ENCODE peak calls at places on chromosomes 3 and 15, in five cellular contexts. I, V, R, E and Y are unnamed samples.

GRCh38 chr3:132064114-132064513 is 29.3 kb upstream of the CPNE4 start:
- DNase-seq in I (no peak), E (no peak), R (no peak), V (no peak), Y (no peak)

GRCh38 chr15:57691082-57691481 is 15.4 kb upstream of the POLR2M start:
- DNase-seq in R (no peak), I (no peak), E (no peak), V (no peak), Y (no peak)

GRCh38 chr3:11136871-11137626 is 17.2 kb upstream of the HRH1 start:
- DNase-seq in V (peak), R (peak), I (peak), E (no peak), Y (peak)

GRCh38 chr15:46126581-46126980 is 491.8 kb downstream of the SQOR start:
- DNase-seq in V (no peak), R (no peak), E (no peak), I (no peak), Y (peak)

GRCh38 chr3:128367221-128367620 is 99.5 kb downstream of the DNAJB8 start:
- DNase-seq in V (no peak), R (no peak), I (no peak), E (no peak), Y (no peak)

GRCh38 chr15:73897441-73898261 is 24.3 kb downstream of the TBC1D21 start:
- DNase-seq in V (peak), I (peak), E (peak), R (peak), Y (peak)

GRCh38 chr3:120129041-120129440 is 34.8 kb upstream of the GSK3B start:
- DNase-seq in E (no peak), I (no peak), R (no peak), V (no peak), Y (no peak)

GRCh38 chr3:63940389-63940757 is 28.2 kb upstream of the SCAANT1 start:
- DNase-seq in R (peak), I (peak), E (no peak), V (no peak), Y (peak)

GRCh38 chr3:35639251-35640185 is at the start of gene ARPP21:
- DNase-seq in I (no peak), V (peak), R (peak), E (no peak), Y (no peak)

GRCh38 chr15:38195191-38195901 is 57.3 kb upstream of the SPRED1 start:
- DNase-seq in E (no peak), V (no peak), I (no peak), R (no peak), Y (no peak)

GRCh38 chr3:3023106-3023505 is 87.1 kb downstream of the IL5RA start:
- DNase-seq in R (no peak), V (peak), E (no peak), I (no peak), Y (no peak)

GRCh38 chr15:93942140-93942808 is 289.1 kb upstream of the MCTP2 start:
- DNase-seq in V (no peak), E (no peak), R (no peak), I (no peak), Y (peak)

GRCh38 chr15:86916671-86917450 is 837.2 kb downstream of the AGBL1 start:
- DNase-seq in R (no peak), V (no peak), E (no peak), I (no peak), Y (no peak)

GRCh38 chr3:188211476-188211875 is 57.5 kb downstream of the LPP start:
- DNase-seq in E (no peak), V (no peak), R (no peak), I (no peak), Y (no peak)

GRCh38 chr15:80615783-80616391 is 79.2 kb upstream of the ABHD17C start:
- DNase-seq in V (peak), E (peak), R (peak), I (peak), Y (peak)

GRCh38 chr3:8872291-8872690 is 91.0 kb downstream of the RAD18 start:
- DNase-seq in I (no peak), V (no peak), R (no peak), E (no peak), Y (no peak)

GRCh38 chr15:66670198-66670597 is 31.8 kb upstream of the SMAD6 start:
- DNase-seq in E (no peak), V (no peak), I (no peak), R (no peak), Y (no peak)

GRCh38 chr15:89116404-89116803 is 28.1 kb downstream of the ABHD2 start:
- DNase-seq in R (no peak), V (no peak), E (no peak), I (no peak), Y (no peak)

GRCh38 chr3:32147509-32147908 is 41.1 kb downstream of the GPD1L start:
- DNase-seq in V (no peak), E (no peak), R (no peak), I (no peak), Y (peak)

GRCh38 chr15:83602021-83602420 is 51.9 kb upstream of the ADAMTSL3 start:
- DNase-seq in I (no peak), R (no peak), E (no peak), V (no peak), Y (no peak)

GRCh38 chr3:190048831-190049541 is 71.7 kb downstream of the P3H2 start:
- DNase-seq in I (peak), E (no peak), V (peak), R (peak), Y (no peak)

GRCh38 chr15:52558196-52558595 is 10.6 kb downstream of the ARPP19 start:
- DNase-seq in I (peak), V (no peak), R (peak), E (no peak), Y (peak)

GRCh38 chr3:66673305-66673704 is 172.5 kb upstream of the LRIG1 start:
- DNase-seq in R (no peak), I (no peak), E (no peak), V (no peak), Y (no peak)

GRCh38 chr15:64938192-64938591 is 26.5 kb downstream of the ANKDD1A start:
- DNase-seq in R (peak), V (no peak), I (peak), E (no peak), Y (no peak)

GRCh38 chr15:72599855-72600464 is 54.5 kb upstream of the GOLGA6B start:
- DNase-seq in V (peak), E (no peak), R (peak), I (peak), Y (peak)

GRCh38 chr3:57144952-57145351 is 20.2 kb downstream of the IL17RD start:
- DNase-seq in E (no peak), I (no peak), R (no peak), V (no peak), Y (no peak)

GRCh38 chr3:16148783-16149182 is 25.7 kb upstream of the GALNT15 start:
- DNase-seq in R (peak), V (peak), E (peak), I (peak), Y (peak)

GRCh38 chr3:61666032-61666431 is 104.7 kb downstream of the PTPRG start:
- DNase-seq in E (no peak), I (no peak), V (no peak), R (no peak), Y (peak)

GRCh38 chr3:148309390-148310035 is 388.2 kb upstream of the AGTR1 start:
- DNase-seq in I (peak), E (no peak), V (peak), R (peak), Y (peak)

GRCh38 chr3:52093751-52094525 is 37.6 kb upstream of the DUSP7 start:
- DNase-seq in I (peak), R (peak), E (peak), V (no peak), Y (no peak)

GRCh38 chr3:71062037-71062919 is 521.2 kb downstream of the FOXP1 start:
- DNase-seq in I (peak), R (peak), V (no peak), E (no peak), Y (peak)

GRCh38 chr3:160986060-160986459 is 119.1 kb downstream of the B3GALNT1 start:
- DNase-seq in I (no peak), E (no peak), V (no peak), R (no peak), Y (no peak)

GRCh38 chr15:58513008-58513407 is 81.2 kb downstream of the LIPC start:
- DNase-seq in R (no peak), E (no peak), V (no peak), I (no peak), Y (no peak)

GRCh38 chr3:127005864-127006500 is 23.1 kb downstream of the PLXNA1 start:
- DNase-seq in V (no peak), E (no peak), I (peak), R (peak), Y (peak)

GRCh38 chr3:139117136-139117675 is 72.5 kb upstream of the PRR23C start:
- DNase-seq in V (no peak), R (peak), I (peak), E (no peak), Y (peak)

GRCh38 chr3:42601898-42602581 is 1.6 kb downstream of the NKTR start:
- DNase-seq in I (peak), E (no peak), V (no peak), R (no peak), Y (no peak)

GRCh38 chr3:38555926-38556325 is 59.8 kb downstream of the EXOG start:
- DNase-seq in I (no peak), R (no peak), V (no peak), E (no peak), Y (no peak)

GRCh38 chr3:31760654-31761053 is 220.4 kb downstream of the OSBPL10 start:
- DNase-seq in I (no peak), E (no peak), R (no peak), V (no peak), Y (no peak)

GRCh38 chr15:63597033-63597790 is at the start of gene FBXL22:
- DNase-seq in V (no peak), E (peak), R (no peak), I (peak), Y (peak)

GRCh38 chr15:63597821-63598220 is 634 bp downstream of the FBXL22 start:
- DNase-seq in I (no peak), E (no peak), R (no peak), V (no peak), Y (no peak)

GRCh38 chr15:63599401-63600000 is 2.3 kb downstream of the FBXL22 start:
- DNase-seq in V (peak), E (peak), I (peak), R (peak), Y (peak)

GRCh38 chr15:63600001-63600645 is 2.9 kb downstream of the FBXL22 start:
- DNase-seq in E (no peak), I (peak), V (peak), R (peak), Y (peak)

DNA sequence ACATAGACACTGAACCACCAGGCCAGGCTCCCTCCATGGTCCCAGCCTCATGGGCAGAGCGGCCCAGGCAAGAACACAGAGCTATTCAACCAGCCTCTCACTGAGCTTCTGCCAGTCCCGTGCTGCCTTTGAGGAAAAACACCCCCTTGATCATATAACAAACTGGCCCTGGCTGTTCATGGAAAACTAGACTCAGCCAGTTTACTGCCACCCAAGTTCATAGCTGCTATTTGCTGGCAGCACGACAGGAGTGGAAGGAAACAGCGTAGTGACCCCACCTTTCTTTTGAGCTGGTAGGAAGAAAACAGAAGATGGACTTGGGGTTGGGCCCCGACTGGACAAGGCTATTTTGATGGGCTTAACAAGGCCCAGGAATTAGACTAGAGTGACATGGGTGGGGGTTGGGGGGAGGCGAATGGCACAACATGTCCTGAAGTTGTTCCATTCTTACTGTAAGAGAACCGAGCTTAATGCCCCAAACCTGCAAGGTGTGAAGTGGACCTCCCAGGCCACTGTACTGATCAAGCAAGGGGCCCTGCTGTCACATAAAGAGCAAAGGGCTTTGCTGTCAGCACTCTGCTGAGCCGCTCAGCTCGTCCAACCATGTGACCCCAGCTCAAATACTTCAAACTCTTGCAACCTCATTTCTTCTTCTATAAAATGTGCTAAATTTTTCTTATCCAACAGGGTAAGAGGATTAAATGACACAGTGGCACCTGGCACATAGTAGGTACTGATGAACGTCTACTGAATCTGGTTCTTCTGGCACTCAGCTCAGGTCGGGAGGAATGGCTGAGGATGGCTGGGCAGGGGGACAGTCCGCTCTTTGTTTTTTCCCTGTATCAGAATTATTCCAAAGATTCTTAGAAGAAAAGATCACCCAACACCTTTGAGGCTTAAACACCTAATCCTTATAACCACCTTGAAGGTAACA is 1.5 kb downstream of the FBXL22 start:
- DNase-seq in I (peak), E (peak), R (peak), V (no peak), Y (no peak)
- H3K4me3 ChIP-seq in I (no peak), E (no peak), R (no peak), V (no peak), Y (no peak)

GRCh38 chr15:100879461-100880138 is at the start of gene ALDH1A3:
- DNase-seq in V (no peak), R (peak), E (peak), I (peak), Y (peak)

GRCh38 chr15:100880897-100881242 is 1.2 kb downstream of the ALDH1A3 start:
- DNase-seq in I (no peak), E (no peak), V (no peak), R (no peak), Y (no peak)

GRCh38 chr15:100879046-100879445 is 585 bp upstream of the ALDH1A3 start:
- DNase-seq in E (peak), V (no peak), R (peak), I (peak), Y (no peak)

GRCh38 chr15:100881573-100882336 is 2.1 kb downstream of the ALDH1A3 start:
- DNase-seq in R (no peak), V (no peak), I (no peak), E (no peak), Y (no peak)

DNA sequence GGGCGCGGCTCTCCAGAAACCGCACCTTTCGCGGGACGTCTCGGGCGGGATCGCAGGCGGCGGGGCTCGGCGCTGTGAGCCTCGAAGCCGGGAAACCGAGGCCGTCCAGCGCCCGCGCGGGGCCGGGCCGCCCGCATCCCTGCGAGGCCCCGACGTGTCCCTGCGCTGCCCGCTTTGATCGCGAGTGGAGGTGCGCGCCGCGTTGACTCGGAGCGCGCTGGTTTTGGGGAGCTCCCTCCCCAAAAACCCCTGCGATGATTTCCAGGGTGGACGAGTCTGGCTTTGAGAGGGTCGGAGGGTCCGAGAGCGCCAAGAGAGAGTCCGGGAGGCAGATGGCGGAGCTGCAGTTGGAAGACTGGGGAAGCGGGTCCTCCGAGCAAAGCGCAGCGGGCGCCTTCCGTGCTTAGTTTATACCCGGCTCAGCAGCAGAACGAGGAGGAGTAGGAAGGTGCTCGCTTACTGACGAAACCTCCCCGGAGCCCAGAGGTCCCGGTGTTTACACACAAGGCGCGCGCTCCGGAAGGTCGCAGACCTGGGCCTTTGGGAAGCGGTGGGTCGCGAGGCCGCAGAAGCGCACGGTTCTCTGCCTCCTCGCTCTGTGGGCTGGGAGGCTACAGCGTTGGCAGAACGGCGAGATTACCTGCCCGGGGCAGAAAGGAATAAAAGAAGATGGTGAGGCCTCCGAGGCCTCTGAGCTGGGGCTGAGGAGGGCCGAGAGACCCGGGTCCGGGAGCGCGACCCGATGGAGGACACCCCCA is 687 bp downstream of the ALDH1A3 start:
- DNase-seq in V (no peak), I (peak), R (peak), E (no peak), Y (no peak)
- H3K4me3 ChIP-seq in V (peak), I (peak), R (peak), E (no peak), Y (peak)

DNA sequence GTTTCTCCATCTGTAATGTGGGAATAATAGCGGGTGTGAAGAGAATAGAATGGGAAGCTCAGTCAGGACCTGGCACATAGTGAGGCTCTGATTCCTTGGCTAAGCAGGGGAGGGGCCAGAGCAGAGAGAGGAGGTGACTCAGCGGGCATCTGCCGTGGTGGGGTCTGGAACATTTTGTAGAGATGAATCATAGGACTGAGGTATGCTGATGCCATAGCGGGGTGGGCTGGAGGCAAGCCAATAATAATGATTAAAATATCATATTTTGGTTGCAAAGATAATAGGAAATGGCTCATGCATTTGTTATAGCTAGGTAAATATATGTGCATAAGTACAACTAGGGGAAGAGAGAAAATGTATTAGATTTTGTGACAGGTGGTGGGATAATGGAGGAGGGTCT is 11.2 kb downstream of the TGM4 start:
- DNase-seq in V (peak), E (no peak), R (peak), I (peak), Y (peak)
- H3K4me3 ChIP-seq in V (no peak), E (no peak), R (no peak), I (no peak), Y (no peak)

GRCh38 chr3:44892689-44893088 is 18.3 kb downstream of the TGM4 start:
- DNase-seq in R (peak), E (no peak), I (peak), V (no peak), Y (peak)
- H3K4me3 ChIP-seq in R (no peak), E (no peak), I (no peak), V (no peak), Y (no peak)

DNA sequence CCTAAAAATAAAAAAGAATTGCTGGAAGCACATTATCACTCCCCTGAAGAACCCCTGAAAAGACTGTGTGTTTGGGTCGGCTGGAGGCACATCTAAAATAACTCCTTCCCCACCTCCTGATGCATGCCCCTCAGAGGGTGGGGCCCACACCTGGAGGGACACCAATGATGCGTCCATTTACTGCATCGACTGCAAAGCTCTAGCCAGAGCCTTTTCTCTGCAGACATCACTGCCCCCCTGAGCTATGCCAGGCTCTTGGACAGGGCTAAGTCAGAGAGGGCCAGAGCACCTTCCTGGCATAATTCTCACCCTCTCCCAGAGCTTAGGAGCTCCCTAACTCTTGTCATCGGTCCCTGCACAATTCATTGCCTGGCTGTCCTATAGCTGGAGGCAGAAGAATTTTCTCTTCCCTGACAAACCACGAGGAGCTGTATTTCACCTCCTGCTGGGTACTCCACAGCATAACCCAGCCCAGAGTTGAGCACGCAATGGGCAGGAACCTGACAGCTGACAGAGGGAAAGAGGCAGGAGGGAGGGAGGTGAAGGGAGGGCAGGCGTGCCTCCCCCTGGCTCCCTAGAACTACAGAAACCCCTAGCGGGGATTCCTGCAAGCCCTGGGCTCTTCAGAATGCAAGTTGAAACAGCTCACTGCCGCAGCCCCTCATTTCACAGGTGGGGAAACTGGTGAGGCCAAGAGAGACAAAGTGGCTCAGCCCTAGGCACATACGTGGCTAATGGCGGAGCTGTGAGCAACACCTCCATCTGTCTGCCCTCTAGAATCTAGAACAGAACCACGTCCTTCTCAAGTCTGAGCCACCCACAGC is 46.6 kb downstream of the XXYLT1 start:
- DNase-seq in V (peak), I (peak), E (no peak), R (no peak), Y (no peak)
- H3K4me3 ChIP-seq in V (no peak), I (no peak), E (no peak), R (no peak), Y (no peak)